ENCODE peak calls at places on chromosome 16, in eight cellular contexts. W is GM12878, A is tibial artery, H is lung, K is astrocyte of the cerebellum, O is right atrium auricular region, B is bronchial epithelial cell, E is cardiac fibroblast. P is an unnamed sample.

GRCh38 chr16:9138021-9138680 is 46.7 kb downstream of the HAPSTR1 start:
- DNase-seq in W (no peak), A (peak), H (no peak), K (no peak), O (no peak), B (no peak), E (no peak), P (no peak)

GRCh38 chr16:47886631-47887415 is 269.0 kb downstream of the ABCC12 start:
- DNase-seq in W (no peak), A (no peak), H (no peak), K (no peak), O (no peak), B (peak), E (no peak), P (no peak)

GRCh38 chr16:81321039-81321438 is 6.3 kb downstream of the GAN start:
- DNase-seq in W (no peak), A (no peak), H (no peak), K (no peak), O (no peak), B (no peak), E (no peak), P (no peak)

GRCh38 chr16:1152123-1152638 is 725 bp upstream of the CACNA1H start:
- DNase-seq in W (no peak), A (no peak), H (no peak), K (no peak), O (no peak), B (no peak), E (no peak), P (no peak)

GRCh38 chr16:10922328-10923145 is 19.7 kb downstream of the DEXI start:
- DNase-seq in W (no peak), A (peak), H (peak), K (no peak), O (peak), B (no peak), E (peak), P (no peak)

GRCh38 chr16:12375341-12375740 is 398.8 kb downstream of the SNX29 start:
- DNase-seq in W (no peak), A (no peak), H (no peak), K (no peak), O (no peak), B (no peak), E (no peak), P (no peak)

GRCh38 chr16:1194665-1195392 is 30.2 kb downstream of the TPSG1 start:
- DNase-seq in W (no peak), A (no peak), H (no peak), K (no peak), O (no peak), B (no peak), E (no peak), P (no peak)

GRCh38 chr16:69145658-69146057 is 13.2 kb downstream of the UTP4 start:
- DNase-seq in W (no peak), A (no peak), H (no peak), K (no peak), O (no peak), B (no peak), E (peak), P (no peak)

GRCh38 chr16:57289391-57290257 is 5.2 kb upstream of the PLLP start:
- DNase-seq in W (no peak), A (no peak), H (no peak), K (no peak), O (no peak), B (no peak), E (no peak), P (no peak)

DNA sequence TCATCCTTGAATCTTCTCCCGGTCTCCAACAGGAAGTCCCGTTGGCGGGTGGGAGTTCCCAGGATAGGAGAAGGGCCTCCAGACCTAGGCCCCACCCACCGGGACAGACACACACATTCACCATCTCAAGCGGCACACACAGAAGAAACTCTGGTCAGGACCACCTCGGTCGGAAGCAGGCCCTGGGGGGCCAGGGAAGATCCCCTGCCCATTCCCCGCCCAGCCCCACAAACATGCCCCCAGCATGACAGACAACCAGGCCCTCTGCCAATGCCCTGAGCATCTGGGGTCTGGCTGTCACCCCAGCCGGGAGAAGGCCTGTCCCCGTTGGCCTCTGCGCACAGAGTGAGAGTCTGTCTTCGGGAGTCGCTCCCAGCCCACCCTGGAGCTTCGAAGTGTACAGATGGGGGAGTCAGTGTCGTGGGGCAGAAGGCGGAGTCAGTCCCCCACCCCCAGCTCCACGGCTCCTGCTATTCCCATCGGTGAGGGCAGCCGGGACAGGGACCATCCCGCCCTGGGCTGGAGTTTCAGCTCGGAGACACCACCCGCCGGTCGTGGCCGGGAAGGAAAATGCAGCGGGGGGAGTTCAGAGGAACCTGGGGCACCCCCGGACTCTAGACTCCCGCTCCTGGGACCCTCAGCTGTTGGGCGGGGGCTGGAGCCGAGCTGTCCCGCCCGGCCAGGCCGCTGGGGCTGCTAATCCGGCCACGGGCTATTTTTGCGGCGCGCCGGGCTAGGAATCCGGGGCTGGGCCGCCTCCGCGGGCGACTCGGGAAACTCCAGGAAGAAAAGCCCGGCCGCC is 690 bp downstream of the RHBDF1 start:
- DNase-seq in W (no peak), A (peak), H (peak), K (no peak), O (peak), B (peak), E (peak), P (peak)
- TF ChIP-seq CTCF in W (no peak), A (peak), H (no peak), K (peak), O (no peak), B (no peak), E (peak), P (no peak)

DNA sequence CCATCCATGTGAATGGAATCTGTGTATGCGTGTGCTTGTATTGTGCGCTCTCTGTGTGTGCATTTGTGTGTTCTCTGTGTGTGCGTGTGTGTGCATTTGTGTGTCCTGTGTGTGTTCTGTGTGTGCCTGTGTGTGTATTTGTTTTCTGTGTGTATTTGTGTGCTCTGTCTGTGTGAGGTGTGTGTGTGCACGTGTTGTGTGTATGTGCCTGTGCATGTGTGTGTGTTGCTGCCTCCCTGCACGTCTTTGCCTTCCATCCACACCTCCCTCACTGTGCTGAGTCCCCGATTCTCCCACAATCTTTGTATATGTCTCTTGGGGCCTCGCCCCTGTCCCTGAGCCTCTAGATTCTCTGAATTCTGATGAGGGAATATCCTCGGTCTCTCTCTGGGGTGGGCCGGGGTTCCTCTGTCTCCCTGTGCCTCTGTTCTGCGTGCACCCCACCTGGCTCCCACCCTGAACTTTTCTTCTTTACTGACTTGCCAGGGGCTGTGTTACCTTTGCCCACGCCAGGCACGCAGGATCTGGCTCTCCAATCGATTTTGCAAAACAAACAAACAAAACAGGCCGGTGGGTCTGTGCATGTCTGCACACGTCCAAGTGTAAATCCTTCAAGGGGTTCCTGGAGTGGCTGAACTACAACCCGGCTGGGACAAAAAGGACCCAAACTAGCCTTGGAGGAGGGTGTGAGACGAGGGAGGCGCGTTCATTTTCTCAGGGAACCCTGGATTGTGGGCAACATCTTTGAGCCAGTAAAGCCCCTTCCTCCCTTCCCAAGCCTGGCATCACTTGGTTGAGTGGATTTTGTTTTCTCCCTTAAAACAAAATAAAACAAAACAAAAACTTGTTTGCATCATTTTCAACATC is 8.1 kb upstream of the FOXF1 start:
- DNase-seq in W (no peak), A (no peak), H (no peak), K (no peak), O (no peak), B (no peak), E (no peak), P (no peak)
- H3K4me3 ChIP-seq in W (no peak), A (no peak), H (no peak), K (no peak), O (no peak), B (no peak), E (no peak), P (no peak)

DNA sequence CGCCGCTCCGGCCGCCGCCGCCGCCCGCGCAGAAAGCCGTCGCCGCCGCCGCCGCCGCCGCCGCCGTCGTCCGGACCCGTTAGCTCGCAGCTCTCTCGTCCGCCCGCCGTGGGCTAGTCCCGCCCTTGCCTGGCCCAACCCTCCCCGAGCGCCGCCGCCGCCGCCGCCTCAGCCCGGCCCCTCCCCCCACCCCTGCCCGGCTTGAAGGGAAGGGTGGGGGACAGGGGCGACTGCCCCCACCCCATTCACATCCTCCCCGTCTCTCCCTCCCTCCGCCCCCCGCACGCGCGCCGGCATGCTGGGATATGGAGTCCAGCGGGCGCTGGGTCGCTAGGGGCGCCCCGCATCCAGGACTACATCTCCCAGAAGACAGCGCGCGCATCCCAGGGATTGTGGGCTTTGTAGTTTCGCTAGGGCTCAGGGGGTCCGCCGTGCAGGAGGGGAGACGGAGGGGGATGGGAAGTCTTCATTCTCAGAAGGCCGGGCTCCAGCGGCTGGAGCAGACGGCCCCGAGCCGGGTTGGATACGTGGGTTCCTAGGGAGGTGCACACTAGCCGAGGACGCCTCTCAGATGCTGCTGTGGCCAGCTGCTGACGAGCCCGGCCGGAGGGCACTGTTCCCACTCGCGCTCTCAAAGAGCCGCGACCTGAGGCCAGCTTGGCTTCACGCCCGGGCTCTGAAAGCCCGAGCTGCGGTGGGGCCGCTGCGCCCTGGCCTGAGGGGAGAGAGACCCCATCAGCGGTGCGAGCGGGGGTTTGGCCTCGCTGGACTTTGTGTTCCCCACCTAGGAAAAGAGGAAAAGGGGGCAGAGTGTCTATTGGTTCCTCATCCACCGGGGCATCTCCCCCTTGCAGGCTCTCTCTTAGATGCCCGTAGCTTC is at the start of gene ST3GAL2:
- DNase-seq in W (peak), A (peak), H (peak), K (peak), O (peak), B (peak), E (peak), P (peak)
- TF ChIP-seq CTCF in W (peak), A (peak), H (peak), K (no peak), O (no peak), B (no peak), E (peak), P (no peak)

GRCh38 chr16:15970743-15971434 is 21.5 kb downstream of the ABCC1 start:
- DNase-seq in W (no peak), A (no peak), H (no peak), K (no peak), O (no peak), B (peak), E (no peak), P (no peak)
- H3K4me3 ChIP-seq in W (no peak), A (no peak), H (no peak), K (no peak), O (no peak), B (no peak), E (no peak), P (no peak)

GRCh38 chr16:67028555-67029248 is at the start of gene CBFB:
- DNase-seq in W (peak), A (peak), H (peak), K (peak), O (peak), B (peak), E (peak), P (peak)
- TF ChIP-seq CTCF in W (no peak), A (peak), H (no peak), K (no peak), O (no peak), B (no peak), E (no peak), P (no peak)

DNA sequence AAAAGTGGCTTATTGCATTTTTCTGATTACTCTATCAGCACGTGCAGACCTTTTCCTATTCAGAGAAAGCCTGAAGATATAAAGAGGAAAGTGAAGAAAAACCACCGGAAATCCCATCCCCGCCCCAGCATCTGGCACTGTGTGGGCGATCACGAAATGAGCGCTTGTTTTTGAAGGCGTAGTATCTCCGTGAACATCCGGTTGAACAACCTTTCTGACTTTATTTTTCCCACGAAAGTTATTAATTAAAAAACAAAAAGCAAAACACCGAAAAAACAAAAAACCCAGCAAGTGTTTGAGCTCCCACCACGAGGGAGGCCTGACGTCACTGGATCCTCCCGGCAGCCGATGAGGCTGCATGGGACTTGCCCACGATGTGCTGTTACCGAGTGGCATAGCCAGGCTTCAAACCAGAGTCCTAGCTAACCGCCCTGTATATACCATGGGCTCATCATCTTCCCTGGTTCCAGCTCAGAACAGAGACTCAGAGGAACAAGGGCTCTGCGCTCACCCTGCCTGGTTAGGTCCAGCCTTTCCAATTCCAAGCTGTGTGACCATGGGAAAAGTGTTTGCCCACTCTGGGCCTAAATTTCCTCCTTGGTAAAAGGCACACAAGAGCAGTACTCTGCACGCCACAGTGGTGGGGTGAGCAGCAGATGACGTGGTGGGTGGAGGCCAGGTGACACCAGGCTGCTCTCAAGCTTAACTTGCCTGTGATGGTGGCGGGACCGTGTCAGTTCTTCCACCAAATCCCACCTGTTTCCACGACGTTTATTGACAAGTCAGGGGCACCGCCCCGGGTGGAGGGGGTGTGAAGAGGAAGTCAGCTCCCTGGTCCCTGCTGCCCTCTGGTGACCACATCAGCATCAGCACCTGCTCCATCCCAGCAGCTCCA is 34.3 kb upstream of the IL21R start:
- DNase-seq in W (peak), A (peak), H (peak), K (peak), O (peak), B (peak), E (peak), P (peak)
- H3K4me3 ChIP-seq in W (peak), A (peak), H (no peak), K (no peak), O (peak), B (no peak), E (no peak), P (no peak)

DNA sequence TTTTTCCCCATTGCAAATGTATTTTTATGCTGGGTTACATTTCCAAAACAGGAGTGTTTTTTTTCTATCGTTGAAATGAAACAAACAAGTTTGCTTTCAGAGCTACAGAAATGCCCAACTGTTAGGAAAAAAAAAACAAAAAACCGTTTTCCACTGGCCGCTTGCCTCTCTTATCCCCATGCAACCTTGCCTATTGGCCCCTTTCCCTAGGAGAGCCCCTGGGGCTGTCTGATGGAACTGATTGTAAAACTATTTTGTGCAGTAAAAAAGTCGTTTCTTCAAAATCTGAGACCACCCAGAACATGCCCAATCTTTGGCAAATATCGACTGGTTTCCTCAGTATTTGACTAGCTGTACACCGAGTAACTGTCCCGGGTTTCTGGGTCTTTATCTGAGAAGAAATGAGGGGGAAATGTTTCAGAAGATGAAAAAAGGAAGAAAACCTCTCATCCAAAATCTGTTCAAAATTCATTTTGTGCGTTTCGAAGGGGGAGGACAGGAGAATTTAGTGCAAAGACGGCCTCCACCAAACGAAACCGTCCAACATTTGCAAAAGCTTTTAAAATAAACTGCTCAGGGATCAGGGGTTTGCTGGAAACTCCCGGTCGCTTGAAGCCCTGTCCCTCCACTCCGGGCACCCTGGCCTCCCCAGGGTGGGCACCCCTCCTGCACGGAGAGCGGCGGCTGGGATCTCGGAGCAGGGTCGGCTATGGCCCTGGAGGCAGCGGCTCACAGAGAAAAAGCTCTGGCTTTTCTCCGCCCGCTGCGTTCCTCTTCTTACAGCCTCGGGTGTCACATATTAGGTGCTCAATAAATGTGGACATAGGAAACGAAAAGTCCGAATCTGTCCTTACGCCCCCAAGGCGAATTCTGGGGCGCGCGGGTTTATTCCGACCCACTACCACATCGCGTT is 1.0 kb upstream of the GNAO1 start:
- DNase-seq in W (no peak), A (no peak), H (no peak), K (no peak), O (no peak), B (no peak), E (no peak), P (no peak)
- TF ChIP-seq CTCF in W (no peak), A (no peak), H (no peak), K (no peak), O (no peak), B (no peak), E (no peak), P (no peak)

P was measured in epithelial cell of esophagus.